ENCODE peak calls at places on chromosomes 13 and 19, in four cellular contexts. S is stimulated activated CD8-positive, alpha-beta memory T cell treated with anti-CD3 and anti-CD28 coated beads, Interleukin-7, amount 100 ng/mL, for 1 hour; H is type B pancreatic cell; D is DMS153. M is an unnamed sample.

GRCh38 chr13:80030491-80030890 is 310.4 kb downstream of the SPRY2 start:
- DNase-seq in D (peak), H (no peak), S (no peak), M (no peak)

GRCh38 chr19:44512326-44513298 is 12.3 kb upstream of the ZNF180 start:
- DNase-seq in S (no peak), D (no peak), H (no peak), M (peak)

GRCh38 chr13:99256709-99257108 is 1.5 kb downstream of the GPR18 start:
- DNase-seq in H (no peak), D (no peak), S (no peak), M (no peak)

GRCh38 chr13:77980592-77980991 is 62.0 kb upstream of the EDNRB start:
- DNase-seq in S (no peak), H (no peak), D (no peak), M (no peak)

GRCh38 chr13:33642374-33643065 is 175.4 kb upstream of the RFC3 start:
- DNase-seq in S (no peak), D (no peak), H (no peak), M (no peak)

GRCh38 chr19:19026299-19026971 is 6.9 kb downstream of the SUGP2 start:
- DNase-seq in H (no peak), D (no peak), S (no peak), M (no peak)

GRCh38 chr19:55353803-55354697 is 469 bp downstream of the COX6B2 start:
- DNase-seq in S (no peak), H (peak), D (no peak), M (no peak)

GRCh38 chr19:53621885-53622710 is 9.7 kb upstream of the DPRX start:
- DNase-seq in D (no peak), H (no peak), S (no peak), M (no peak)

GRCh38 chr19:44164673-44165512 is at the start of gene ZNF226:
- DNase-seq in D (peak), S (peak), H (peak), M (peak)

GRCh38 chr13:106919093-106919492 is 351.2 kb upstream of the ARGLU1 start:
- DNase-seq in D (no peak), S (no peak), H (no peak), M (no peak)

GRCh38 chr13:76148374-76148773 is 512.2 kb downstream of the LMO7 start:
- DNase-seq in H (no peak), S (no peak), D (peak), M (no peak)

GRCh38 chr13:99721606-99722384 is 220.5 kb downstream of the TM9SF2 start:
- DNase-seq in D (no peak), S (no peak), H (no peak), M (peak)

GRCh38 chr19:46714523-46715106 is 2.3 kb downstream of the PRKD2 start:
- DNase-seq in D (no peak), S (no peak), H (no peak), M (no peak)

GRCh38 chr19:46303345-46303701 is 6.5 kb downstream of the HIF3A start:
- DNase-seq in D (no peak), H (no peak), S (no peak), M (no peak)

GRCh38 chr19:548841-549830 is 5.3 kb downstream of the GZMM start:
- DNase-seq in D (no peak), H (no peak), S (no peak), M (no peak)

GRCh38 chr13:111594606-111595005 is 274.2 kb downstream of the TEX29 start:
- DNase-seq in S (no peak), D (no peak), H (no peak), M (no peak)

GRCh38 chr13:27455331-27455855 is 5.0 kb upstream of the MTIF3 start:
- DNase-seq in D (no peak), H (no peak), S (no peak), M (peak)

GRCh38 chr13:30224732-30225131 is 82.6 kb downstream of the KATNAL1 start:
- DNase-seq in D (no peak), H (no peak), S (no peak), M (no peak)

GRCh38 chr13:48400090-48400694 is 12.7 kb downstream of the LPAR6 start:
- DNase-seq in D (no peak), H (no peak), S (no peak), M (no peak)

GRCh38 chr19:41276231-41276630 is 12.1 kb downstream of the HNRNPUL1 start:
- DNase-seq in H (no peak), S (no peak), D (no peak), M (no peak)

GRCh38 chr19:36225219-36225892 is 10.4 kb downstream of the ZNF146 start:
- DNase-seq in S (no peak), D (no peak), H (no peak), M (no peak)

GRCh38 chr13:79448413-79448812 is 32.5 kb upstream of the NDFIP2 start:
- DNase-seq in H (no peak), D (no peak), S (no peak), M (no peak)

GRCh38 chr13:45527699-45528462 is 63.1 kb downstream of the COG3 start:
- DNase-seq in H (no peak), D (no peak), S (no peak), M (no peak)

GRCh38 chr13:71374471-71375041 is 492.4 kb downstream of the DACH1 start:
- DNase-seq in S (no peak), D (no peak), H (no peak), M (no peak)

GRCh38 chr13:48334534-48335127 is 31.1 kb downstream of the RB1 start:
- DNase-seq in H (no peak), S (no peak), D (peak), M (peak)

GRCh38 chr13:76872686-76873085 is 13.5 kb downstream of the KCTD12 start:
- DNase-seq in H (no peak), S (no peak), D (no peak), M (no peak)

GRCh38 chr13:23806874-23807522 is 82.2 kb downstream of the MIPEP start:
- DNase-seq in S (no peak), D (no peak), H (no peak), M (no peak)

GRCh38 chr19:46812898-46813569 is 24.6 kb upstream of the SLC1A5 start:
- DNase-seq in D (no peak), H (no peak), S (no peak), M (no peak)

GRCh38 chr19:48726573-48726972 is 7.0 kb upstream of the MAMSTR start:
- DNase-seq in D (no peak), H (no peak), S (no peak), M (no peak)

GRCh38 chr13:41492432-41493267 is 35.3 kb downstream of the RGCC start:
- DNase-seq in D (no peak), S (no peak), H (no peak), M (peak)

GRCh38 chr13:25798998-25799397 is 252.8 kb downstream of the SHISA2 start:
- DNase-seq in H (no peak), D (no peak), S (no peak), M (no peak)

GRCh38 chr19:49436381-49437017 is 4.8 kb downstream of the SLC17A7 start:
- DNase-seq in D (peak), S (no peak), H (no peak), M (no peak)

GRCh38 chr19:33546656-33547055 is 25.1 kb upstream of the PEPD start:
- DNase-seq in S (no peak), H (no peak), D (no peak), M (no peak)

GRCh38 chr13:110228936-110229904 is 77.7 kb downstream of the COL4A1 start:
- DNase-seq in H (peak), D (no peak), S (no peak), M (no peak)

GRCh38 chr19:38945562-38946228 is 15.0 kb downstream of the MRPS12 start:
- DNase-seq in S (no peak), D (no peak), H (no peak), M (no peak)

M was measured in KG1.